ENCODE peak calls at places on chromosomes 12 and 14, in seven cellular contexts. X, F, U, J, O, K and W are unnamed samples. For H3K4me1, the result is how much of the 10 kb centered on the place peaks cover.

GRCh38 chr14:89848165-89848564 is 106.4 kb downstream of the EFCAB11 start:
- DNase-seq in J (no peak), X (peak), U (no peak), O (no peak), K (no peak), F (no peak), W (no peak)

GRCh38 chr14:103562385-103563088 is at the start of the genes BAG5 and COA8:
- DNase-seq in U (peak), J (peak), K (peak), X (peak), O (peak), F (peak), W (peak)

GRCh38 chr12:52877242-52877641 is 27.6 kb downstream of the KRT8 start:
- DNase-seq in U (no peak), O (no peak), J (no peak), K (no peak), X (no peak), F (no peak), W (no peak)

GRCh38 chr12:65892905-65893304 is 68.6 kb downstream of the HMGA2 start:
- DNase-seq in K (no peak), X (peak), J (no peak), F (no peak), U (peak), O (no peak), W (no peak)

GRCh38 chr14:93954516-93954830 is 21.9 kb downstream of the ASB2 start:
- DNase-seq in J (no peak), U (no peak), X (no peak), F (no peak), O (no peak), K (no peak), W (no peak)

GRCh38 chr12:109946505-109946904 is 46.4 kb downstream of the TCHP start:
- DNase-seq in O (no peak), F (no peak), K (peak), U (no peak), X (peak), J (no peak), W (no peak)

GRCh38 chr12:112904571-112904970 is 2.2 kb upstream of the OAS1 start:
- DNase-seq in O (no peak), J (no peak), F (no peak), U (no peak), K (no peak), X (no peak), W (no peak)

GRCh38 chr12:88206636-88207035 is 64.5 kb downstream of the TMTC3 start:
- DNase-seq in J (no peak), K (peak), F (peak), U (no peak), X (peak), O (no peak), W (no peak)

GRCh38 chr14:76772300-76773187 is 11.3 kb downstream of the VASH1 start:
- DNase-seq in U (no peak), X (peak), K (peak), O (no peak), J (peak), F (peak), W (no peak)

GRCh38 chr12:89211456-89211855 is 140.8 kb downstream of the DUSP6 start:
- DNase-seq in K (no peak), X (peak), J (no peak), F (no peak), O (no peak), U (peak), W (no peak)

DNA sequence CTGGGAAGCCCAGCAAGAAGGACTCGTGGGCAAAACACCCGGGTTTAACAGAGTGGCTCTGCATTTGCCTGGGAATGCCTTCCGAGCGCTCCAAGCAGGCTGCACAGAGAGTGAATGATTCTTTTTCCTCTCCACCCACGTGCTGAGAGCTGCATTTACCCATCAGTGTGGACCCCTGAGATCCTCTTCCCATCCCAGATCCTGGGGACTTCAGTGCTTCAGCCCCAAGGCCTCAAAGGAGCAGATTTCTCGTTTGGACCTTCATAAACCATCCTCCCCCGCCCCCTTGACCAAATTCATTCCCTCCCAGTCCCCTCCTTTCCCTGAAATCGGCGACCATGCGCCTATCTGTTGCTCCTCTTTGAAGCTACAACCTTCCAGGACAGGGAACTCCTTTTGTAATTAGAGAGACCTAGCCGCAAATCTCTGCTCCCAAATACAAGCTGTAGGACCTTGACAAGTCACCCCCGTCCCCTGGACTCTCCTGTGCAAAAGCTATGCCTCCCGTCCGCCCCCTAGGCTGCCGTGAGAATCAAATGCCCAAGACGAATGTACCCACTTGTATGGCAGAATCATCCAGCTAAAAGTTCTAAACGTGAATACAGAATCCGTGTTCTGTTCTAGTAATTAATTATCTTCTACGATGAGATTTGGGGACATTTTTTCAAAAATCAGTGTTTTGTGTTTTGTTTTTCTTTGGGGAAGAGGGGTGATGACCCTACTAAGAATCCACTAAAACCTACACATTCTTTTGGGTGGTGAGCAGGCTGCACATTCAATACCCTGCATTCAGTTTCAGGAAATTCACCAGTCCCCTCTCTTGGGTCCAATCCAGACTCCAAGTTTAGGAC is 8.8 kb downstream of the TBX5 start:
- DNase-seq in X (peak), J (peak), K (no peak), F (no peak), U (no peak), O (no peak), W (no peak)
- H3K4me1 ChIP-seq in X (half or more), J (under half), K (under half), F (under half), U (under half), O (under half), W (under half)

DNA sequence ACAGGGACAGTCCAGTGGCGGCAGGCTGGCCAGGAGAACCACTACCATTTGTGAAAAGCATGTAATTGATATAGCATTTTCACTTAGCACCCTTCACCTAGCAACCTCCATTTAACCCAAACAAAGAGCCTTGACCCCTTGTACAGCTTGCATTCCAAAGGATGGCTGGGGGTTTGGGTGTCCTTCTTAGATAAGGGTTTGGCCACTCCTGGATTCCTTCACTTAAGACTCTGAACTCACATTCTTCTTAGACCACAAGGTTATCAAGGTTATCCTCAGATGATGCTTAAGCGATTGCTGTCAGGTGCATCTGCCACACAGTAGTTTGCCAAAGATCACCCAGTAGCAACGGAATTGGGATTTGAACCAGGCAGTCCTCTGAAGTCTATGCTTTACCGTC is 102.8 kb downstream of the ZNF664 start:
- DNase-seq in O (no peak), K (no peak), F (no peak), X (no peak), U (no peak), J (no peak), W (no peak)
- TF ChIP-seq CTCF in O (no peak), K (no peak), F (no peak), X (no peak), U (no peak), J (no peak), W (no peak)

DNA sequence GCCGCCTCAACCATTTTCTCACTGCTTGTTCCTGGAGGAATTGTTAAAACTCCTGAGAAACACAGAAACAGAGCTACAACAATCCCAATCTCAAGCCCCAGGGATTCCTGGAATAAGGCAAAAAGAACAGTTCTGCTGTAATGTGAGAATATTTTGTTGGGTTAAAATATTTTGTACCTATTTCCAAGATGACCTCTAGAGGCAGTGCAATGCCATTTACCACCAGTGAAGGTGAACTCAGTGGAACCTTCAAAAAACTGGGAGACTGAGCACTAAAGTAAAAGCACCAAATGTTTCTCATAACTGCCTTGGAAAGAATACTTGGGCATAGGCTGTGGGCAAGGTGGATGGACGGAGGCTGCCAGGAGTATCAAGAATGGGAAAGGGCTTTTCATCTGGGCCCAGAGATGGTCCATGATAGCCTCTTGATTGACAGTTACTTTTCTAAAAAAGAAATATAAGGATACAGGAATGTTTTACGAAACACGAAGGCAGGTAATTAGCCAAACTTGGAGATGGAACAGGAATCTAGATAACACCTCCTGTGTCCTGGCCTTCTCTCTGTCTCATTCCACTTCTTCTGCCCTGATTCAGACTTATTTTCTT is 334.0 kb upstream of the FLRT2 start:
- DNase-seq in U (no peak), F (no peak), O (no peak), X (peak), K (peak), J (no peak), W (no peak)
- H3K4me1 ChIP-seq in U (under half), F (under half), O (under half), X (under half), K (under half), J (under half), W (under half)

GRCh38 chr12:105369014-105369413 is 38.5 kb downstream of the C12orf75 start:
- DNase-seq in X (peak), J (no peak), O (no peak), F (no peak), U (peak), K (no peak), W (no peak)
- TF ChIP-seq CTCF in X (peak), J (no peak), O (no peak), F (no peak), U (peak), K (no peak), W (no peak)

DNA sequence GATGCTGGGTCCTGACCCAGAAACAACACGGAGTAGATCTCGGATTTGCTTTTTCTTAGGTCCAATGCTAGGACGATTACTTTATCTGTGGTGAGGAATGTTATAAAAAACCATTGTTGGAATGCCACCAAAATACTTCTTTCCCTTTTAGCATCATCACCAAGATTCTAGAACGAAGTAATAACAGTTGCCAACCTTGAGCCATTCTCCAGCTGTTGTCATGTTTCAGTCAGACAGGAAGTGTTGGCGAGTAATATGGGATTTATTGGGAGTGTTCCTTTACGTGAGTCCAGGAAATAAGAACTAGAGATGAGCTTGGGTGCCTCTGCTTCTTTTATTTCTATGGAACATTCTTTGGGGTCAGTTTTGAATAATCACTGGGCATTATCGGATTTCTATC is 892.9 kb downstream of the DIO2 start:
- DNase-seq in F (no peak), U (no peak), X (peak), K (no peak), J (no peak), O (no peak), W (no peak)
- H3K4me1 ChIP-seq in F (under half), U (under half), X (under half), K (under half), J (under half), O (under half), W (under half)

GRCh38 chr14:73944432-73945158 is 5.3 kb downstream of the FAM161B start:
- DNase-seq in F (no peak), X (no peak), O (no peak), K (peak), U (no peak), J (no peak), W (no peak)

GRCh38 chr14:73953731-73954130 is 3.6 kb downstream of the COQ6 start:
- DNase-seq in J (no peak), U (no peak), O (no peak), K (no peak), F (no peak), X (no peak), W (no peak)

GRCh38 chr14:73945159-73945670 is 4.7 kb downstream of the FAM161B start:
- DNase-seq in J (no peak), F (no peak), O (no peak), U (no peak), X (no peak), K (no peak), W (no peak)

GRCh38 chr14:73955674-73956073 is 5.6 kb downstream of the COQ6 start:
- DNase-seq in X (no peak), J (no peak), K (no peak), U (no peak), F (no peak), O (no peak), W (no peak)

DNA sequence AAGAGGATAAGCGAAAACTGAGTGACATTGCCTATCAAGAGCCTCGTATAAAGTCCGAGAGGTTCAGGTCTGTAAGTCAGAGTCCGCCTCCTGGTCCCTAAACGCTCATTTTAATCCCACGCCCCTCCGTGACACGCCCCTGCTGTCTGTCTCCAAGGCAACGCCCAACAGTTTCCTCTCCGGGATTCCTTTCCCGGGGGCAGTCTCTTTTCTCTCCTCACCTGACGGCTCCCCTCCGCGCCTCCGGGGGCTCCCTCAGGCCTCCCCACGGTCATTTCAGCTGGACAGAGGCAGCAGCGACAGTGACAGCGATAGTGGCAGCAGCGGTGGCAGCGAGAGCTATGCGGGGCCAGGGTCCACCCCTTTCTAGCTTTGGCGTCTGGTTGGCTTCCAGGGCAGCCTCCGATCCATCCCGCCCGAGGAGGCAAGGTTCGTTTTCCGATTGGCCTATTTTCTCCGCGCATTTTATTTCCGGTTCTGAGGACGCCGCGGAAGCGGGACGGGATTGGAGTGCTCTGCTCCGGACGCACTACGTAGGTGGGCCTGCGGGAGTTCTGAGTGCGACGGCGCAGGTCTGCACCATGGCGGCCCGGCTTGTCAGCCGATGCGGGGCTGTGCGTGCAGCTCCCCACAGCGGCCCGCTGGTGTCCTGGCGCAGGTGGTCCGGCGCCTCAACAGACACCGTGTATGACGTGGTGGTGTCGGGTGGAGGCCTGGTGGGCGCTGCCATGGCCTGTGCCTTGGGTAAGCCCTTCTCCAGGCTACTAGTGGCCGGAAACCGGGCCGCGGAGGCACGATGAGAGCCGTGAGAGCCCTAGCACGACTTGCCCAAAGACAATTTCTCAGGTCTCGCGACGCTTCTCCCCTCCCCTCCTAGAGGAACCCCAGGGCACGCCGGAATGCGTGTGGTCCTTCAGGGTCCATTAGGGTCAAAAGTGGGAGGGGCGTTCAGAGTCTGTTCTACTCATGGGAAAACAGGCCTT is at the start of the genes COQ6 and FAM161B:
- DNase-seq in X (peak), F (peak), J (peak), U (peak), O (peak), K (peak), W (peak)
- TF ChIP-seq CTCF in X (peak), F (peak), J (no peak), U (peak), O (no peak), K (no peak), W (peak)

GRCh38 chr14:37328673-37329072 is 130.9 kb downstream of the MIPOL1 start:
- DNase-seq in F (no peak), X (no peak), O (no peak), U (no peak), J (no peak), K (no peak), W (no peak)
- H3K4me1 ChIP-seq in F (under half), X (under half), O (under half), U (under half), J (under half), K (under half), W (under half)

DNA sequence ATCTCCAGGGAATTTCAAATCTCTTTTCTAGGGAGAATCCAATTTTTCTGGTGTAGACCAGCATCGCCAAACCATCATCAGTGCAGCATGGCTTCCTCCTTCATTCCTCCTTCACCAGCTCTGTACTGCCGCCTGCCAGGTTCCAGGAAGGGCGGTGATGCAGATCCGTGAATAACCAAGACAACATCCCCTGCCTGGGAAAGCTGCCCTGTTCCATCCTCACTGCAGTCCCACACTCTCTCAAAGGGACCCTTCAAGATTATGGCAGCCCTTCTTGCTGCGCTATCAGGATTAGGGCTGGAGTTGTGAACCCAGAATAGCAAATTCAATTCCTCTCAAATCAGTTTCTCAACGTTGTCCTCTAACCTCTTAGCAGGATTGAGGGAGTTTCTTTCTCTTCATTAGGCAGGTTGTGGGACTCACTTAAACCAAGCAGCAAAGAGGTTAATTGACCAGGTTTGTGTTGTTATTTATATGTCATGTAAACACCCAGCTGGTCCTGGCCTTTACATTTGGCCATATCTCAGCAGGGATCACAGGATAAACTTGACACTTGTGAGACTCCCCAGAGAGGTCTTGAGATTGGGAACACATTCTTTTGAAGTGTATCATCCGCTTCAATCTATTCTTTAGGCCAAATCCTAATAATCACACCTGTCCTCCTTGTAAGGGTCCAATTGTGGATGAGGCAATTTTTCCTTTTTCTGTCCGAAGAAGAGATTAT is 26.2 kb downstream of the TMEM30B start:
- DNase-seq in F (no peak), J (no peak), O (no peak), K (no peak), U (no peak), X (no peak), W (no peak)
- TF ChIP-seq CTCF in F (no peak), J (no peak), O (no peak), K (no peak), U (no peak), X (no peak), W (no peak)

DNA sequence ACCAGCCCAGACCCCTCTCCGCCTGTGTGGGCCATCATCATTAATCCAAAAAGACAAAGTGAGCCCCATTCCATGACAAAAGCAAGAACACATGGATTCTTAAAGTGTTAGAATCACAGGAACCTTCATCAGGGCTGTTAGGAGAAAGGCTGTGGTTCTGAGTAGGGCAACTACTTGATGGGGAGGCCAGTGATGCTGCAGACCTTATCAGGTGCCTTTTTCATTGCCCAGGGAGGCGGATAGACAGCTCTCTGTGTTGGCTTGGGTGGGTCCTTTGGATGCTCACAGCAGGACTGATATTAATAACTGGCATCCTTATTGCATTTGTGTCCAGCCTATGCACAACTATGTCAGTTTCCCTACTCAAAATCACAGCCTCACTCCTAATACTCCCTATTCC is 2.3 kb downstream of the HEBP1 start:
- DNase-seq in X (no peak), K (no peak), U (no peak), F (no peak), J (no peak), O (no peak), W (no peak)
- H3K4me1 ChIP-seq in X (under half), K (under half), U (under half), F (under half), J (under half), O (under half), W (under half)

GRCh38 chr14:31084385-31084784 is 58.2 kb upstream of the STRN3 start:
- DNase-seq in J (no peak), K (no peak), O (no peak), U (no peak), X (no peak), F (no peak), W (peak)
- TF ChIP-seq CTCF in J (no peak), K (no peak), O (no peak), U (no peak), X (no peak), F (no peak), W (peak)